ENCODE peak calls at places on chromosomes 16 and 17, in six cellular contexts. H is IMR-90, J is H1, W is mesenchymal stem cell, T is neuronal stem cell, X is H9. O is an unnamed sample.

GRCh38 chr17:4679652-4680051 is 24.3 kb downstream of the PELP1 start:
- DNase-seq in H (peak), J (no peak), W (peak), T (no peak), X (no peak), O (peak)

GRCh38 chr17:46832945-46833839 is 14.7 kb upstream of the WNT3 start:
- DNase-seq in H (peak), J (no peak), W (no peak), T (no peak), X (peak), O (no peak)

GRCh38 chr16:78271981-78272380 is 172.5 kb downstream of the WWOX start:
- DNase-seq in H (no peak), J (no peak), W (no peak), T (no peak), X (no peak), O (no peak)

GRCh38 chr17:2837147-2837561 is 40.9 kb downstream of the RAP1GAP2 start:
- DNase-seq in H (no peak), J (no peak), W (no peak), T (no peak), X (no peak), O (no peak)

GRCh38 chr17:54544239-54544638 is 356.4 kb upstream of the TOM1L1 start:
- DNase-seq in H (no peak), J (peak), W (no peak), T (no peak), X (peak), O (no peak)

GRCh38 chr17:79473836-79474204 is 137.0 kb downstream of the RBFOX3 start:
- DNase-seq in H (no peak), J (no peak), W (no peak), T (no peak), X (no peak), O (no peak)

GRCh38 chr16:280552-280951 is at the start of gene ARHGDIG:
- DNase-seq in H (no peak), J (no peak), W (no peak), T (no peak), X (no peak), O (no peak)

GRCh38 chr17:34024303-34025178 is 230.5 kb upstream of the CCL2 start:
- DNase-seq in H (no peak), J (no peak), W (no peak), T (no peak), X (no peak), O (no peak)

GRCh38 chr17:78343099-78343432 is 16.8 kb downstream of the SOCS3 start:
- DNase-seq in H (peak), J (no peak), W (peak), T (no peak), X (peak), O (no peak)

GRCh38 chr16:30367349-30368009 is 2.8 kb downstream of the TBC1D10B start:
- DNase-seq in H (no peak), J (no peak), W (no peak), T (no peak), X (no peak), O (peak)

GRCh38 chr16:922051-922450 is 48.7 kb downstream of the LMF1 start:
- DNase-seq in H (no peak), J (no peak), W (no peak), T (no peak), X (no peak), O (no peak)

GRCh38 chr17:44871546-44871945 is 23.9 kb downstream of the HIGD1B start:
- DNase-seq in H (no peak), J (no peak), W (no peak), T (no peak), X (no peak), O (no peak)

GRCh38 chr16:87764600-87765472 is 950 bp downstream of the KLHDC4 start:
- DNase-seq in H (no peak), J (no peak), W (no peak), T (no peak), X (no peak), O (no peak)

GRCh38 chr16:8867483-8868271 is 1.1 kb downstream of the CARHSP1 start:
- DNase-seq in H (no peak), J (no peak), W (peak), T (peak), X (no peak), O (no peak)

GRCh38 chr17:16442141-16442540 is 26.8 kb downstream of the TRPV2 start:
- DNase-seq in H (no peak), J (no peak), W (peak), T (no peak), X (peak), O (no peak)

GRCh38 chr17:47996201-47996600 is 25.3 kb downstream of the CDK5RAP3 start:
- DNase-seq in H (no peak), J (no peak), W (no peak), T (no peak), X (no peak), O (no peak)

GRCh38 chr16:81551141-81551808 is 106.7 kb downstream of the CMIP start:
- DNase-seq in H (peak), J (no peak), W (peak), T (no peak), X (no peak), O (peak)

GRCh38 chr17:58081641-58082340 is 1.4 kb upstream of the DYNLL2 start:
- DNase-seq in H (no peak), J (no peak), W (no peak), T (peak), X (peak), O (no peak)

GRCh38 chr16:46673320-46674013 is 15.5 kb downstream of the VPS35 start:
- DNase-seq in H (peak), J (no peak), W (peak), T (peak), X (peak), O (peak)

GRCh38 chr17:4950757-4951204 is at the start of gene ENO3:
- DNase-seq in H (no peak), J (no peak), W (no peak), T (peak), X (peak), O (no peak)

GRCh38 chr17:39812466-39812865 is 51.6 kb downstream of the IKZF3 start:
- DNase-seq in H (no peak), J (no peak), W (no peak), T (no peak), X (no peak), O (no peak)

GRCh38 chr17:33370384-33370783 is 77.3 kb upstream of the ASIC2 start:
- DNase-seq in H (no peak), J (no peak), W (no peak), T (no peak), X (peak), O (peak)

GRCh38 chr16:7334801-7335560 is 2.3 kb downstream of the RBFOX1 start:
- DNase-seq in H (no peak), J (no peak), W (no peak), T (no peak), X (no peak), O (peak)

GRCh38 chr16:68658258-68658973 is 13.3 kb downstream of the CDH3 start:
- DNase-seq in H (peak), J (no peak), W (peak), T (no peak), X (no peak), O (peak)

GRCh38 chr17:42680331-42680808 is 1.3 kb downstream of the CCR10 start:
- DNase-seq in H (peak), J (no peak), W (no peak), T (no peak), X (peak), O (no peak)

GRCh38 chr16:88697831-88698693 is 8.1 kb downstream of the RNF166 start:
- DNase-seq in H (no peak), J (no peak), W (no peak), T (no peak), X (peak), O (no peak)

GRCh38 chr17:50561796-50562195 is 1.3 kb downstream of the CACNA1G start:
- DNase-seq in H (no peak), J (no peak), W (no peak), T (no peak), X (peak), O (no peak)

GRCh38 chr16:12677472-12677871 is 126.2 kb downstream of the CPPED1 start:
- DNase-seq in H (no peak), J (no peak), W (no peak), T (no peak), X (no peak), O (no peak)

GRCh38 chr17:61208301-61209098 is 191.1 kb upstream of the TBX2 start:
- DNase-seq in H (peak), J (no peak), W (peak), T (no peak), X (no peak), O (no peak)

GRCh38 chr17:44912763-44913544 is 2.3 kb downstream of the GFAP start:
- DNase-seq in H (no peak), J (no peak), W (no peak), T (no peak), X (no peak), O (no peak)

GRCh38 chr16:27506771-27507170 is 42.9 kb downstream of the GTF3C1 start:
- DNase-seq in H (no peak), J (no peak), W (no peak), T (no peak), X (no peak), O (no peak)

GRCh38 chr17:16661217-16661616 is 7.6 kb upstream of the ZNF624 start:
- DNase-seq in H (no peak), J (no peak), W (no peak), T (no peak), X (no peak), O (no peak)

DNA sequence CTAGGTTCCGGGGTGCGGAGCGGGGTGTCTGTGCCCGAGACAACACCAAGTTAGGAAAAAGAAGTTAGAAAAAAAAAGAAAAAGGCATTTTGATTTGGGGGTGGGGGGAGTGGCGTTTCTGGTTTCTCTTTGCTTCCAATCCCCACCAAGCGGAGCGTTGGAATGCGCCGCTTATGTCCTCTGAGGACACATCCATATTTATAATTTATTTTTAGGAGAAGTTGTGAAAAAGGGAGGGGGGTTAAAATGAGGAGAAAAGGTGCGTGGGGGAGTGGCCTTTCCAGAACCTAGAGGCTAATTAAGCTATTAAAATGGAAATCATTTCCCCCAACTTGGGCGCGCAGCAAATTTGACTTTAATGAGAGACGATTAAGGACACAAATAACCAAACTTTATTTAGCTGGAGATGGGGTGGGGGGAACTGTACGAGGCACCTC is 232.1 kb downstream of the MRTFB start:
- DNase-seq in H (peak), J (no peak), W (peak), T (no peak), X (no peak), O (no peak)
- H2BK120ac ChIP-seq in H (peak), J (no peak), W (peak), T (no peak), X (no peak), O (peak)

DNA sequence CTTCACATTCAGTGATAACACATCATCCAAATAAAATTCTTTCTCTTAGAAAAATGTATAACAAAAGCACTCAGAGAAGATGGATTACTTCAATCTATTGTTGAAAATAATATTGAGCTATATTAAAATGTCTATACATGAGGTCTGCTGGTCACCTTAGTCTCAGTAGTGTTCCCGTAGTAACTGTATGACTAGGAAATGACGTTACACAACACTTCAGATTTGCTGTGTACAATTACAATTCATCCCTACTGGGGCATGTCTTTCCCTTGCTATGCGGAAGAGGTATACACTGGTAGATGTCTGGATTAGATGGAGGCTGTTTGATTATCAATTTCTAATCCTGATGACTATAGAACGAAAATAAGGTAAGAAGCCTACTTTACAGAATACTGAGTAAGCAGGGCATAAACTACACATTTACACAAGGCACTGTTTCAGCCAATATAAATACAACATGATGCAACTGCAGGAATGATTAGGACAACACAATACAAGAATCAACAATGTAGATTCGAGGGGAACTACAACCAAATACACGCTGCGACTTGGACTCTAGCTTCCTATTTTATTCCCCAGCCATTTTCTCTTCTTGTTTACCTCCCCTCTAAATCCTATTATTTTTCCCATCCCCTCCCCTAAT is 982.5 kb upstream of the CDH8 start:
- DNase-seq in H (no peak), J (no peak), W (no peak), T (no peak), X (no peak), O (no peak)
- H3K14ac ChIP-seq in H (no peak), J (no peak), W (no peak), T (no peak), X (no peak), O (no peak)

GRCh38 chr17:68760141-68760475 is 158.9 kb upstream of the FAM20A start:
- DNase-seq in H (no peak), J (no peak), W (no peak), T (no peak), X (no peak), O (no peak)

GRCh38 chr17:68763551-68763950 is 162.4 kb upstream of the FAM20A start:
- DNase-seq in H (peak), J (no peak), W (peak), T (no peak), X (no peak), O (no peak)

GRCh38 chr17:68762911-68763310 is 161.7 kb upstream of the FAM20A start:
- DNase-seq in H (no peak), J (no peak), W (no peak), T (no peak), X (no peak), O (no peak)

GRCh38 chr17:68759343-68760140 is 158.4 kb upstream of the FAM20A start:
- DNase-seq in H (peak), J (peak), W (peak), T (peak), X (peak), O (peak)

GRCh38 chr17:68759002-68759342 is 157.8 kb upstream of the FAM20A start:
- DNase-seq in H (no peak), J (no peak), W (no peak), T (no peak), X (no peak), O (no peak)
- H2BK120ac ChIP-seq in H (no peak), J (peak), W (peak), T (no peak), X (no peak), O (no peak)

GRCh38 chr16:72959301-72959996 is 88.5 kb downstream of the ZFHX3 start:
- DNase-seq in H (no peak), J (no peak), W (no peak), T (no peak), X (no peak), O (no peak)

GRCh38 chr16:72960101-72960500 is 87.8 kb downstream of the ZFHX3 start:
- DNase-seq in H (no peak), J (no peak), W (no peak), T (no peak), X (no peak), O (no peak)

GRCh38 chr16:72958522-72959076 is 89.3 kb downstream of the ZFHX3 start:
- DNase-seq in H (no peak), J (no peak), W (no peak), T (no peak), X (no peak), O (no peak)

GRCh38 chr16:72957303-72958277 is 90.3 kb downstream of the ZFHX3 start:
- DNase-seq in H (no peak), J (no peak), W (no peak), T (no peak), X (no peak), O (no peak)

DNA sequence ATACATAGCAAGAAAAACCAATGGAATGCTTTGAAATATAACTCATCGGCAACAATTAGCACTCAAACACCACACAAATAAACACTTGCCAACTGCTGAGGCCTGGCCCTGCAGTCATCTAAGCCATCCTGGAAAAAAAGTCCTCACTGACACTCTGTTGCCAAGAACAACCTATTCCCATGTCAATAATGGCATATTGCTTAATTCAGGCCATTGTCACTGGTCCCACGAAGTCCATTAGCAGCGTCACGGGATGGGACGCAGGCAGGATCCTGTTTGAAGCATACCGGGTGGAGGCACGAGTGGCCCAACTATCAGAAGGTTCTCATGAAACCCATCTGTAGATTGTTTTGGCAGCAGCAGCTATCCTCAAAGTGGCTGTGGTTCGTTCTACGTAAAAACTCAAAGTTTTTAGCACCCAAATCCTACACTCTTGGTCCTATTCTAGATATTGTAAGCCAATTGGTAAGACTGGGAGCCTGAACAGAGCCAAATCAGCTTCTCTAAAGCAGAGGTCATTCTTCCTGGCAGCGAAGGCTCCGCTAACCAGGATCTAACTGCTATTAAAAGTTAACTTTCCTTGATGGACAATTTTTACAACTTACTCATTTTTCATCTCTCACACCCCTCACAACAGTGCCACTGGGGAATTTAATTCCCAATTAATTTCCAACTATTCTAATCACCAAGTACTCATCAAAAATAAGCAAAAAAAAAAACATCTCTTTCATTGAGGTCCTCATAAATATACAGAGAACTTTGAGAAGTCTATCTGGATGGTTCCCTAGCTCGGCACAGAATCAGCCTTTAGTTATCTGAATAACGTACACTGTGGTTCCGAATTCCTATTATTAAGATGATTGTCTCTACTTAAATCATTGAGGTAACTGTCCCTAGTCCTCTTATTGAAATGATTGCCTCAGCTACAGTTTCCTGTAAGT is 91.5 kb downstream of the ZFHX3 start:
- DNase-seq in H (no peak), J (no peak), W (no peak), T (no peak), X (no peak), O (no peak)
- H3K14ac ChIP-seq in H (no peak), J (no peak), W (no peak), T (no peak), X (no peak), O (no peak)

DNA sequence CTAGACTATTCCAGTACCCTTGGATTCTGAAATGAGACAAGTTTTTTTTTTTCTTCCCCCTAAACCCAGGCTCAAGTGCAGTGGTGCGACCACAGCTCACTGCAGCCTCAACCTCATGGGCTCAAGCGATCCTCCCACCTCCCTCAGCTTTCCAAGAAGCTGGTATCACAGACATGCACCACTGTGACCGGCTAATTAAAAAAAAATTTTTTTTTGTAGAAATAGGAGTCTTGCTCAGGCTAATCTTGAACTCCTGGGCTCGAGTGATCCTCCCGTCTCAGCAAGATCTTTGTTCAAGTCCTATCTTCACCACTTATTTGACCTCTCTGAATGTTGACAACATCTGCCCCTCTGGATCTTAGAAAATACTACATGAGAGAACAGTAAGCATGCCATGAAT is 26.6 kb upstream of the CORO6 start:
- DNase-seq in H (no peak), J (no peak), W (no peak), T (no peak), X (no peak), O (no peak)
- H2BK120ac ChIP-seq in H (no peak), J (no peak), W (no peak), T (no peak), X (no peak), O (no peak)

GRCh38 chr17:28944862-28945741 is 6.2 kb downstream of the PHF12 start:
- DNase-seq in H (peak), J (no peak), W (no peak), T (no peak), X (no peak), O (no peak)

GRCh38 chr17:28947639-28948038 is 3.7 kb downstream of the PHF12 start:
- DNase-seq in H (no peak), J (no peak), W (no peak), T (no peak), X (no peak), O (no peak)

GRCh38 chr17:28944343-28944742 is 7.0 kb downstream of the PHF12 start:
- DNase-seq in H (no peak), J (no peak), W (no peak), T (no peak), X (no peak), O (no peak)

GRCh38 chr17:28948342-28948741 is 3.0 kb downstream of the PHF12 start:
- DNase-seq in H (no peak), J (no peak), W (no peak), T (no peak), X (no peak), O (no peak)

GRCh38 chr17:28946239-28946638 is 5.1 kb downstream of the PHF12 start:
- DNase-seq in H (peak), J (no peak), W (peak), T (no peak), X (no peak), O (no peak)
- H3K14ac ChIP-seq in H (no peak), J (no peak), W (no peak), T (no peak), X (no peak), O (no peak)

DNA sequence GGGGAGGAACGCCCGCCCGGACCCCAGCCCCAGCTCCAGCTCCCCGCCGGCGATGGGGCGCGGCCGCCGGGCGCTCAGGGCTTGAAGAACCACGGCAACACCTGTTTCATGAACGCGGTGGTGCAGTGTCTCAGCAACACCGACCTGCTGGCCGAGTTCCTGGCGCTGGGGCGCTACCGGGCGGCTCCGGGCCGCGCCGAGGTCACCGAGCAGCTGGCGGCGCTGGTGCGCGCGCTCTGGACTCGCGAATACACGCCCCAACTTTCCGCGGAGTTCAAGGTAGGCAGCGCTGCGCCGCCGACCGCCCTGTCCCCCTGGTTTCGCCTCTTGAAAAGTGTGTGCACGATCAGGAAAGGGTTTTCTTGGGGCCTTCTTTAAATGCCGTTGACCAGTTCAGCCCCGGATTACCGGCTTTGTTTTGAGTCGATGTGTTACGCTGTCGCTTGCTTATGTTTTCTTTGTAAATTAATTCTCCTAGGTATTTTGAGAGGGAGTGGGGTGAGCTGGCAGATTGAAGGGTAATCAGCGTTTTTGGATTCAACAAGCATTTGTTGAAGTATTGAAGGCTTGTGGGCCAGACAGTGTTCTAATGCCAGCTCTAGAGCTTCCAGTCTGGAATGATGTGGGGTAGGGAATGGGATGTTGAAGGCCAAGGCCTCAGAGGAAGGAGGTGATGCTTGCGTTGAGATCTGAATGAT is 690 bp downstream of the USP43 start:
- DNase-seq in H (no peak), J (no peak), W (peak), T (peak), X (peak), O (peak)
- H2BK120ac ChIP-seq in H (no peak), J (no peak), W (peak), T (no peak), X (no peak), O (peak)